ENCODE peak calls at places on chromosomes 13 and 19, in six cellular contexts. K is PC-9, L is neural progenitor cell, G is PC-3, W is GM23338, T is HepG2. N is an unnamed sample. For H3K79me2, the result is how much of the 10 kb centered on the place peaks cover.

GRCh38 chr13:92530364-92530763 is 696.2 kb upstream of the GPC6 start:
- DNase-seq in L (peak), K (no peak), T (no peak), G (no peak), W (no peak), N (peak)

GRCh38 chr13:99883805-99884204 is 87.8 kb downstream of the ZIC5 start:
- DNase-seq in K (no peak), W (no peak), G (no peak), T (no peak), L (no peak), N (no peak)

GRCh38 chr19:38152461-38153379 is 71.3 kb downstream of the DPF1 start:
- DNase-seq in W (no peak), L (no peak), K (no peak), T (no peak), G (peak), N (peak)

GRCh38 chr13:71578048-71578447 is 289.0 kb downstream of the DACH1 start:
- DNase-seq in L (no peak), W (no peak), K (no peak), T (no peak), G (no peak), N (no peak)

GRCh38 chr19:22144394-22144793 is 52.4 kb downstream of the ZNF676 start:
- DNase-seq in W (peak), K (no peak), G (no peak), T (no peak), L (peak), N (peak)

GRCh38 chr13:41652735-41653361 is 195.5 kb downstream of the RGCC start:
- DNase-seq in K (peak), W (peak), L (peak), G (peak), T (peak), N (peak)

GRCh38 chr13:98997738-98998641 is 20.1 kb upstream of the DOCK9 start:
- DNase-seq in L (no peak), T (no peak), K (peak), G (peak), W (no peak), N (no peak)

GRCh38 chr13:50574731-50575130 is 268.8 kb downstream of the DLEU7 start:
- DNase-seq in K (no peak), G (no peak), L (no peak), W (no peak), T (no peak), N (no peak)

GRCh38 chr13:51778407-51778806 is 25.6 kb downstream of the DHRS12 start:
- DNase-seq in W (no peak), K (no peak), L (no peak), T (no peak), G (no peak), N (no peak)

GRCh38 chr13:75702476-75702875 is 66.3 kb downstream of the LMO7 start:
- DNase-seq in W (no peak), T (no peak), L (no peak), G (no peak), K (no peak), N (no peak)

GRCh38 chr13:26475176-26476110 is 82.0 kb upstream of the WASF3 start:
- DNase-seq in W (peak), T (no peak), K (no peak), G (no peak), L (peak), N (no peak)

GRCh38 chr13:111326621-111326965 is 6.2 kb downstream of the TEX29 start:
- DNase-seq in G (no peak), T (no peak), L (no peak), K (no peak), W (no peak), N (no peak)

GRCh38 chr13:99192480-99192879 is 8.2 kb upstream of the UBAC2 start:
- DNase-seq in W (no peak), L (no peak), T (no peak), G (no peak), K (no peak), N (no peak)

GRCh38 chr13:64428196-64428595 is 2801.9 kb downstream of the PCDH9 start:
- DNase-seq in L (peak), K (no peak), T (no peak), G (peak), W (no peak), N (peak)

GRCh38 chr13:51943721-51944120 is 67.5 kb downstream of the ATP7B start:
- DNase-seq in K (no peak), W (no peak), L (no peak), G (no peak), T (no peak), N (no peak)

GRCh38 chr13:28684257-28684656 is 25.3 kb downstream of the POMP start:
- DNase-seq in K (no peak), W (peak), L (peak), G (no peak), T (peak), N (no peak)

GRCh38 chr19:41641879-41642485 is 15.1 kb upstream of the CEACAM4 start:
- DNase-seq in T (peak), W (peak), G (peak), L (peak), K (peak), N (peak)

GRCh38 chr13:76027131-76027530 is 391.0 kb downstream of the LMO7 start:
- DNase-seq in K (no peak), W (peak), L (peak), G (no peak), T (no peak), N (no peak)

GRCh38 chr19:29628661-29629385 is 22.7 kb downstream of the POP4 start:
- DNase-seq in L (no peak), G (no peak), K (no peak), T (no peak), W (no peak), N (no peak)

GRCh38 chr19:4970558-4971423 is 1.9 kb downstream of the KDM4B start:
- DNase-seq in G (peak), L (peak), W (peak), K (no peak), T (peak), N (no peak)

GRCh38 chr13:89402211-89402610 is 1731.0 kb downstream of the SLITRK5 start:
- DNase-seq in L (no peak), K (no peak), W (no peak), G (no peak), T (no peak), N (no peak)

DNA sequence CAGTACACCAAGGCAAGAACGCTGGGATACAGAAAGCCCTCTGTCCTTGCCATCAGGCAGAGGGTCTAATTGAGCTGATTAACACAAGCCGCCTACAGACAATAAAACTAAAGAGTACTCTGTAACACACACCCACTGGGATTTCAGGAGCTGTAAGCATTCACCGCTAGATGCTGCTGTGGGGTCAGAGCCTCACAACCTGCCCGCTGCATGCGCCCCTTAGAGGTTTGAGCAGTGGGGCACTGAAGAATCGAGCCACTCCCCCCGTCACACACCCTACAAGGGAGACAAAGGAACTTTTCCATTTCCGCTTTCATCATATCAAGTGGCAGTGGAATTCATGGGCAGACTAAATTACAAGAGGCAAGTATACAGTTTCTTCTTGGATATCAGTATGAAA is 1080.6 kb downstream of the PCDH17 start:
- DNase-seq in K (no peak), L (peak), W (peak), T (no peak), G (no peak), N (peak)
- TF ChIP-seq EZH2 in K (no peak), L (no peak), W (no peak), T (no peak), G (no peak), N (no peak)

GRCh38 chr13:95676100-95676774 is 702 bp upstream of the DNAJC3 start:
- DNase-seq in L (no peak), G (peak), K (peak), T (peak), W (peak), N (peak)

GRCh38 chr13:95678967-95679366 is 2.0 kb downstream of the DNAJC3 start:
- DNase-seq in W (no peak), K (no peak), G (no peak), L (no peak), T (no peak), N (no peak)

GRCh38 chr13:95676775-95677563 is at the start of gene DNAJC3:
- DNase-seq in T (peak), L (peak), K (peak), W (peak), G (peak), N (peak)

GRCh38 chr13:95679722-95680121 is 2.8 kb downstream of the DNAJC3 start:
- DNase-seq in L (no peak), K (no peak), T (no peak), W (no peak), G (no peak), N (no peak)

DNA sequence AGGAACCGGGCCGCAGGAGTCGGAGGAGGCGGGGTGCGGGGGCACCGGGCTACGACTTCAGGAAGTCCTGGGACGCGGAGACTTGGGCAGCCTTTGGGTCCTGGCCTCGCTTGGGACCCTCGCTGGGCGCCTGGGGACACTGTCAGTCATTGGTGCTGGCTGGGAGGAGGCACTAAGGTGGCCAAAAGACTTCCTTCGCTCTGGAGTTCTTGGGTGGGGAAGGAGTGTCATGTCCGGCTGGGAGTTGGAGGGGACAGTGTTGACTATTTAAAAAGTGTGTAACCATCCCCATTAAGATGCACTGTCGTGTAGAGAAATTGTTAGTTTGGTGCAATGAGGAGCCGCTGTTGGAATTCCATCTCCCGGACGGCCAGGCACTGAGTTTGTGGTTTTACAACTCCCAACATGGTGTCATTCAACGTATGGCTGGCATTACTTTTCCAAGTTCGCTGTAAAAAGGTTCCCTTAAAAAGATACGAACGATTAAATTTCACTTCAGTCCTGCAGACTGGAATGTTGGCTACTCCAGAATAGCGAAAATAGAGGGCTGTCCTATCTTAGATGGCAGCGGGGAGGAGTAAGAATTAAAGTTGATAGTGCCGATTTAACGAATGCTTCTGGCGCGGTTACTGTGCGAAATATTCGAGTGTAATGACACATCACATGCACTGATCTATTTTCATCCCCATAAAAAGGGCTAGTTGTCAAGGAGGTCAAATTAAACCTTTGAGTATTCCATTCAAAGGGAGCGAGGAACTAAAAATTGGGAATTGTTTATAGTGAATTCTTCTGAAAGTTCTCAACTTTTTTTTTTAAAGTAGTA is 836 bp downstream of the DNAJC3 start:
- DNase-seq in T (no peak), G (peak), L (peak), K (no peak), W (peak), N (peak)
- H3K79me2 ChIP-seq in T (half or more), G (half or more), L (under half), K (half or more), W (half or more), N (half or more)

DNA sequence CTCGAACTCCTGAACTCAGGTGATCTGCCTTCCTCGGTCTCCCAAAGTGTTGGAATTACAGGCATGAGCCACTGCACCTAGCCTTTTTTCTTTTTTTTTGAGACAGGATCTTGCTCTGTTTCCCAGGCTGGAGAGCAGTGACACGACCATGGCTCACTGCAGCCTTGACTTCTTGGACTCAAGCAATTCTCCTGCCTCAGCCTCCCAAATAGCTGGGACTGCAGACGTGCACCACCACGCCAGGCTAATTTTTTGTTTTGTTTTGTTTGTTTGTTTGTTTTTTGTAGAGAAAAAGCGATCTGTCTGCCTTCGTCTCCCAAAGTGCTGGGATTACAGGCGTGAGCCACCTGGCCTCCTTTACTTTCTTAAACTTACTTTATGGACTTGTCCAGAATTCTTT is 6.5 kb upstream of the SIN3B start:
- DNase-seq in T (no peak), W (no peak), K (no peak), G (no peak), L (no peak), N (no peak)
- TF ChIP-seq CTCF in T (no peak), W (no peak), K (no peak), G (no peak), L (no peak), N (no peak)

GRCh38 chr13:91397595-91397994 is 826 bp upstream of the GPC5 start:
- DNase-seq in G (no peak), T (no peak), L (no peak), K (no peak), W (no peak), N (no peak)

GRCh38 chr13:91399189-91400093 is 1.0 kb downstream of the GPC5 start:
- DNase-seq in T (no peak), L (peak), W (peak), G (no peak), K (no peak), N (no peak)

GRCh38 chr13:91401916-91402315 is 3.5 kb downstream of the GPC5 start:
- DNase-seq in T (no peak), W (no peak), G (no peak), K (no peak), L (no peak), N (no peak)

GRCh38 chr13:91400094-91400462 is 1.7 kb downstream of the GPC5 start:
- DNase-seq in W (peak), G (no peak), L (peak), K (no peak), T (no peak), N (no peak)

GRCh38 chr13:91398413-91399188 is at the start of gene GPC5:
- DNase-seq in W (peak), T (peak), G (peak), K (peak), L (peak), N (peak)
- TF ChIP-seq EZH2 in W (peak), T (peak), G (no peak), K (no peak), L (peak), N (no peak)